ENCODE peak calls at places on chromosomes 11 and 22, in four cellular contexts. V, Z, G and H are unnamed samples.

GRCh38 chr11:60954421-60954820 is 2.4 kb upstream of the SLC15A3 start:
- DNase-seq in V (no peak), Z (no peak), G (no peak), H (no peak)

GRCh38 chr11:126104420-126104819 is 41.8 kb upstream of the CDON start:
- DNase-seq in V (no peak), Z (no peak), G (no peak), H (no peak)

GRCh38 chr11:126647735-126648134 is 292.2 kb downstream of the ST3GAL4 start:
- DNase-seq in V (no peak), Z (peak), G (no peak), H (no peak)

GRCh38 chr22:50062509-50063135 is 4.5 kb upstream of the TTLL8 start:
- DNase-seq in V (no peak), Z (no peak), G (no peak), H (no peak)

GRCh38 chr22:50467773-50468440 is 6.9 kb downstream of the SBF1 start:
- DNase-seq in V (no peak), Z (no peak), G (no peak), H (no peak)

GRCh38 chr22:22420580-22420979 is 88.0 kb downstream of the ZNF280B start:
- DNase-seq in V (no peak), Z (no peak), G (no peak), H (no peak)

GRCh38 chr22:20433191-20433590 is 4.4 kb downstream of the SCARF2 start:
- DNase-seq in V (no peak), Z (no peak), G (no peak), H (no peak)

GRCh38 chr11:110763249-110764011 is 51.2 kb upstream of the ARHGAP20 start:
- DNase-seq in V (no peak), Z (peak), G (no peak), H (no peak)

GRCh38 chr11:120893431-120894206 is 130.3 kb upstream of the TBCEL start:
- DNase-seq in V (no peak), Z (no peak), G (no peak), H (no peak)

GRCh38 chr11:93541884-93542752 is 1.1 kb downstream of the SMCO4 start:
- DNase-seq in V (peak), Z (peak), G (peak), H (no peak)

GRCh38 chr11:7487360-7487759 is 2.1 kb downstream of the OLFML1 start:
- DNase-seq in V (no peak), Z (no peak), G (no peak), H (no peak)

GRCh38 chr11:12485328-12485727 is 108.0 kb downstream of the PARVA start:
- DNase-seq in V (no peak), Z (no peak), G (no peak), H (no peak)

GRCh38 chr11:116590844-116591575 is 181.8 kb downstream of the BUD13 start:
- DNase-seq in V (no peak), Z (no peak), G (no peak), H (no peak)

GRCh38 chr11:34354782-34355181 is 3.0 kb downstream of the ABTB2 start:
- DNase-seq in V (no peak), Z (peak), G (no peak), H (no peak)

GRCh38 chr11:29612423-29612822 is 404.4 kb downstream of the KCNA4 start:
- DNase-seq in V (no peak), Z (no peak), G (no peak), H (no peak)

GRCh38 chr11:35714882-35715612 is 52.5 kb downstream of the TRIM44 start:
- DNase-seq in V (no peak), Z (peak), G (no peak), H (no peak)

GRCh38 chr11:131749100-131749499 is 378.7 kb downstream of the NTM start:
- DNase-seq in V (no peak), Z (peak), G (no peak), H (no peak)

GRCh38 chr11:45872513-45873356 is 12.7 kb upstream of the MAPK8IP1 start:
- DNase-seq in V (peak), Z (peak), G (no peak), H (no peak)

GRCh38 chr11:75465701-75466531 is 32.9 kb upstream of the KLHL35 start:
- DNase-seq in V (no peak), Z (no peak), G (no peak), H (no peak)

GRCh38 chr22:40001104-40001503 is 6.3 kb downstream of the FAM83F start:
- DNase-seq in V (no peak), Z (no peak), G (no peak), H (no peak)

GRCh38 chr11:122601131-122602125 is 54.1 kb upstream of the UBASH3B start:
- DNase-seq in V (no peak), Z (peak), G (no peak), H (no peak)

GRCh38 chr11:128860571-128861361 is 6.3 kb downstream of the KCNJ1 start:
- DNase-seq in V (no peak), Z (peak), G (no peak), H (no peak)

GRCh38 chr11:100328626-100329340 is 358.3 kb upstream of the ARHGAP42 start:
- DNase-seq in V (no peak), Z (peak), G (no peak), H (no peak)

GRCh38 chr11:69296890-69297224 is 2.9 kb downstream of the MYEOV start:
- DNase-seq in V (no peak), Z (no peak), G (peak), H (no peak)